ENCODE peak calls at places on chromosome 17, in nine cellular contexts. N is AML-193; E is foreskin fibroblast; C is RPMI7951; K is activated CD4-positive, alpha-beta T cell treated with anti-CD3 and anti-CD28 coated beads, Interleukin-2, amount 50 U/mL, for 1 hour; V is progenitor cell of endocrine pancreas; Y is psoas muscle; W is ovary; O is activated T-helper 1 cell treated with anti-CD3 and anti-CD28 coated beads, Interleukin-12 subunit alpha, Interleukin-12 subunit beta, Interleukin-2, Interleukin-4 antibody, amounts not matched to agents 30 ng/mL and 10 ng/mL and 1 ng/mL, durations not matched to agents 14 hours and 24 hours and 36 hours. I is an unnamed sample.

GRCh38 chr17:45291170-45291805 is 25.5 kb downstream of the MAP3K14 start:
- DNase-seq in N (peak; percentile 82), E (no peak), C (no peak), K (no peak), V (no peak), Y (no peak), W (no peak), O (no peak), I (no peak)

GRCh38 chr17:81601525-81602120 is 35.3 kb downstream of the NPLOC4 start:
- DNase-seq in N (peak; percentile 75), E (peak; percentile 90), C (peak; percentile 65), K (peak; percentile 17), V (peak; percentile 17), Y (no peak), W (no peak), O (peak; percentile 16), I (peak; percentile 73)

GRCh38 chr17:82933911-82934310 is 94.1 kb upstream of the ZNF750 start:
- DNase-seq in N (no peak), E (no peak), C (no peak), K (no peak), V (no peak), Y (peak; percentile 4), W (peak; percentile 12), O (no peak), I (no peak)

GRCh38 chr17:35361027-35361426 is 12.4 kb downstream of the SLFN11 start:
- DNase-seq in N (no peak), E (no peak), C (no peak), K (no peak), V (no peak), Y (no peak), W (no peak), O (no peak), I (no peak)

GRCh38 chr17:40312131-40312731 is 3.3 kb downstream of the RARA start:
- DNase-seq in N (no peak), E (peak; percentile 26), C (peak; percentile 77), K (no peak), V (no peak), Y (peak; percentile 60), W (no peak), O (no peak), I (no peak)

GRCh38 chr17:40458001-40458791 is 14.9 kb downstream of the IGFBP4 start:
- DNase-seq in N (no peak), E (peak; percentile 97), C (peak; percentile 73), K (no peak), V (no peak), Y (no peak), W (peak; percentile 76), O (no peak), I (peak; percentile 50)

GRCh38 chr17:60535382-60536279 is 9.6 kb upstream of the APPBP2 start:
- DNase-seq in N (no peak), E (peak; percentile 93), C (peak; percentile 49), K (no peak), V (no peak), Y (no peak), W (no peak), O (no peak), I (peak; percentile 94)

GRCh38 chr17:44981221-44981968 is 13.3 kb upstream of the C1QL1 start:
- DNase-seq in N (no peak), E (peak; percentile 76), C (peak; percentile 83), K (no peak), V (no peak), Y (no peak), W (no peak), O (no peak), I (peak; percentile 88)

GRCh38 chr17:40596261-40596919 is 31.1 kb upstream of the CCR7 start:
- DNase-seq in N (no peak), E (no peak), C (peak; percentile 75), K (no peak), V (no peak), Y (no peak), W (no peak), O (no peak), I (no peak)

GRCh38 chr17:38369124-38369886 is 17.7 kb downstream of the SOCS7 start:
- DNase-seq in N (no peak), E (no peak), C (no peak), K (no peak), V (no peak), Y (no peak), W (no peak), O (no peak), I (no peak)

GRCh38 chr17:902463-902862 is 77.1 kb downstream of the NXN start:
- DNase-seq in N (no peak), E (no peak), C (no peak), K (no peak), V (no peak), Y (no peak), W (no peak), O (no peak), I (no peak)

GRCh38 chr17:40500709-40501108 is 714 bp downstream of the TNS4 start:
- DNase-seq in N (no peak), E (no peak), C (no peak), K (no peak), V (no peak), Y (no peak), W (no peak), O (no peak), I (no peak)

GRCh38 chr17:75486151-75486550 is 29.2 kb downstream of the CASKIN2 start:
- DNase-seq in N (no peak), E (no peak), C (no peak), K (no peak), V (no peak), Y (peak; percentile 20), W (no peak), O (no peak), I (no peak)

GRCh38 chr17:68057531-68057952 is 22.0 kb downstream of the KPNA2 start:
- DNase-seq in N (peak; percentile 58), E (peak; percentile 64), C (peak; percentile 30), K (peak; percentile 51), V (no peak), Y (no peak), W (no peak), O (peak; percentile 20), I (peak; percentile 57)

GRCh38 chr17:15257316-15257925 is 7.7 kb downstream of the PMP22 start:
- DNase-seq in N (peak; percentile 15), E (peak; percentile 92), C (peak; percentile 90), K (peak; percentile 34), V (peak; percentile 47), Y (peak; percentile 86), W (peak; percentile 83), O (peak; percentile 33), I (peak; percentile 70)

GRCh38 chr17:77476920-77477805 is 336.4 kb downstream of the SEC14L1 start:
- DNase-seq in N (no peak), E (peak; percentile 99), C (peak; percentile 100), K (no peak), V (no peak), Y (peak; percentile 73), W (peak; percentile 72), O (no peak), I (peak; percentile 98)

GRCh38 chr17:4479340-4479981 is 19.2 kb upstream of the SPNS2 start:
- DNase-seq in N (no peak), E (no peak), C (no peak), K (no peak), V (no peak), Y (no peak), W (no peak), O (no peak), I (no peak)

GRCh38 chr17:50945779-50946222 is 79.6 kb upstream of the TOB1 start:
- DNase-seq in N (no peak), E (no peak), C (no peak), K (no peak), V (no peak), Y (no peak), W (no peak), O (no peak), I (no peak)

GRCh38 chr17:7856840-7857723 is at the start of gene NAA38:
- DNase-seq in N (peak; percentile 88), E (peak; percentile 99), C (peak; percentile 99), K (peak; percentile 90), V (peak; percentile 87), Y (peak; percentile 96), W (peak; percentile 97), O (peak; percentile 92), I (peak; percentile 99)

GRCh38 chr17:48153711-48154642 is 46.4 kb downstream of the SNX11 start:
- DNase-seq in N (peak; percentile 65), E (peak; percentile 61), C (peak; percentile 50), K (no peak), V (peak; percentile 20), Y (no peak), W (no peak), O (no peak), I (peak; percentile 38)

GRCh38 chr17:82924214-82924613 is 84.4 kb upstream of the ZNF750 start:
- DNase-seq in N (no peak), E (no peak), C (no peak), K (no peak), V (no peak), Y (peak; percentile 1), W (no peak), O (no peak), I (no peak)

GRCh38 chr17:43401293-43401692 is 2.5 kb downstream of the ARL4D start:
- DNase-seq in N (no peak), E (peak; percentile 96), C (peak; percentile 88), K (no peak), V (no peak), Y (peak; percentile 48), W (no peak), O (no peak), I (peak; percentile 91)

GRCh38 chr17:82863646-82863940 is 23.8 kb upstream of the ZNF750 start:
- DNase-seq in N (no peak), E (no peak), C (no peak), K (no peak), V (no peak), Y (no peak), W (no peak), O (no peak), I (no peak)

GRCh38 chr17:50903604-50904521 is 37.7 kb upstream of the TOB1 start:
- DNase-seq in N (no peak), E (peak; percentile 53), C (no peak), K (peak; percentile 26), V (no peak), Y (no peak), W (no peak), O (no peak), I (peak; percentile 92)

GRCh38 chr17:61477204-61477834 is 25.1 kb downstream of the TBX4 start:
- DNase-seq in N (no peak), E (no peak), C (no peak), K (no peak), V (no peak), Y (no peak), W (no peak), O (no peak), I (no peak)

GRCh38 chr17:28756025-28756804 is 12.4 kb downstream of the TRAF4 start:
- DNase-seq in N (no peak), E (no peak), C (no peak), K (no peak), V (no peak), Y (no peak), W (no peak), O (no peak), I (no peak)

GRCh38 chr17:57009737-57010445 is 32.0 kb downstream of the SCPEP1 start:
- DNase-seq in N (peak; percentile 76), E (peak; percentile 76), C (peak; percentile 56), K (peak; percentile 38), V (peak; percentile 12), Y (peak; percentile 19), W (peak; percentile 30), O (peak; percentile 22), I (peak; percentile 58)

GRCh38 chr17:32746280-32746679 is 130.6 kb downstream of the MYO1D start:
- DNase-seq in N (no peak), E (peak; percentile 22), C (no peak), K (no peak), V (no peak), Y (no peak), W (no peak), O (no peak), I (peak; percentile 55)

GRCh38 chr17:2054262-2054739 is 602 bp upstream of the HIC1 start:
- DNase-seq in N (no peak), E (peak; percentile 75), C (peak; percentile 65), K (no peak), V (no peak), Y (no peak), W (peak; percentile 72), O (peak; percentile 52), I (peak; percentile 59)